ENCODE peak calls at places on chromosomes 12 and 14, in four cellular contexts. N is ovary, A is K562, D is A549. I is an unnamed sample.

GRCh38 chr12:117151195-117152031 is 38.9 kb downstream of the FBXO21 start:
- DNase-seq in N (peak), A (peak), D (peak), I (peak)

GRCh38 chr14:76836029-76836630 is 9.9 kb downstream of the LRRC74A start:
- DNase-seq in N (no peak), A (no peak), D (no peak), I (peak)

GRCh38 chr14:77307099-77307496 is 13.6 kb downstream of the POMT2 start:
- DNase-seq in N (no peak), A (no peak), D (no peak), I (no peak)

GRCh38 chr12:6226002-6226700 is 26.0 kb downstream of the CD9 start:
- DNase-seq in N (peak), A (no peak), D (no peak), I (peak)

GRCh38 chr14:88002421-88002820 is 2.5 kb upstream of the GPR65 start:
- DNase-seq in N (no peak), A (no peak), D (no peak), I (no peak)

GRCh38 chr12:67091204-67091603 is 178.0 kb upstream of the CAND1 start:
- DNase-seq in N (no peak), A (no peak), D (no peak), I (peak)

GRCh38 chr12:131318045-131318685 is 364.5 kb downstream of the ADGRD1 start:
- DNase-seq in N (no peak), A (no peak), D (no peak), I (no peak)

GRCh38 chr12:109518820-109519665 is 41.6 kb downstream of the UBE3B start:
- DNase-seq in N (peak), A (peak), D (peak), I (peak)

GRCh38 chr12:55906056-55906455 is 21.6 kb downstream of the PYM1 start:
- DNase-seq in N (no peak), A (no peak), D (no peak), I (no peak)

GRCh38 chr14:22570132-22570949 is 18.7 kb downstream of the DAD1 start:
- DNase-seq in N (peak), A (peak), D (peak), I (peak)

GRCh38 chr12:6765634-6766581 is at the start of gene PTMS:
- DNase-seq in N (peak), A (peak), D (peak), I (peak)

GRCh38 chr14:31164115-31164514 is 43.5 kb downstream of the HECTD1 start:
- DNase-seq in N (no peak), A (no peak), D (no peak), I (no peak)

GRCh38 chr12:7646178-7646475 is 19.6 kb downstream of the APOBEC1 start:
- DNase-seq in N (no peak), A (no peak), D (no peak), I (no peak)

GRCh38 chr14:34981743-34982420 is 910 bp upstream of the SRP54 start:
- DNase-seq in N (no peak), A (no peak), D (no peak), I (peak)

GRCh38 chr14:101492716-101493115 is 68.6 kb upstream of the DIO3 start:
- DNase-seq in N (no peak), A (no peak), D (no peak), I (peak)

GRCh38 chr12:27682534-27682933 is 13.7 kb upstream of the REP15 start:
- DNase-seq in N (no peak), A (no peak), D (no peak), I (no peak)

GRCh38 chr12:1993871-1994371 is 10.3 kb downstream of the DCP1B start:
- DNase-seq in N (no peak), A (no peak), D (no peak), I (no peak)

GRCh38 chr14:64880382-64881121 is 845 bp upstream of the SPTB start:
- DNase-seq in N (peak), A (peak), D (peak), I (peak)

GRCh38 chr12:77153706-77154105 is 88.3 kb upstream of the E2F7 start:
- DNase-seq in N (no peak), A (no peak), D (no peak), I (no peak)

GRCh38 chr14:103719766-103720165 is 4.2 kb downstream of the ZFYVE21 start:
- DNase-seq in N (no peak), A (no peak), D (no peak), I (no peak)
- H3K4me3 ChIP-seq in N (no peak), A (no peak), D (no peak), I (no peak)

GRCh38 chr12:119876761-119877638 is at the start of gene CIT:
- DNase-seq in N (peak), A (peak), D (peak), I (peak)
- TF ChIP-seq POLR2A in N (no peak), A (peak), D (no peak), I (no peak)

GRCh38 chr12:34397591-34398365 is 375.5 kb downstream of the ALG10 start:
- DNase-seq in N (peak), A (peak), D (no peak), I (peak)
- TF ChIP-seq CTCF in N (no peak), A (no peak), D (no peak), I (no peak)

GRCh38 chr12:3432868-3433267 is 58.1 kb upstream of the PRMT8 start:
- DNase-seq in N (no peak), A (no peak), D (no peak), I (no peak)

GRCh38 chr12:3432176-3432742 is 58.7 kb upstream of the PRMT8 start:
- DNase-seq in N (no peak), A (no peak), D (no peak), I (no peak)

GRCh38 chr12:3427956-3428355 is 63.0 kb upstream of the PRMT8 start:
- DNase-seq in N (no peak), A (no peak), D (no peak), I (no peak)

GRCh38 chr12:3428631-3429030 is 62.4 kb upstream of the PRMT8 start:
- DNase-seq in N (no peak), A (no peak), D (no peak), I (no peak)

DNA sequence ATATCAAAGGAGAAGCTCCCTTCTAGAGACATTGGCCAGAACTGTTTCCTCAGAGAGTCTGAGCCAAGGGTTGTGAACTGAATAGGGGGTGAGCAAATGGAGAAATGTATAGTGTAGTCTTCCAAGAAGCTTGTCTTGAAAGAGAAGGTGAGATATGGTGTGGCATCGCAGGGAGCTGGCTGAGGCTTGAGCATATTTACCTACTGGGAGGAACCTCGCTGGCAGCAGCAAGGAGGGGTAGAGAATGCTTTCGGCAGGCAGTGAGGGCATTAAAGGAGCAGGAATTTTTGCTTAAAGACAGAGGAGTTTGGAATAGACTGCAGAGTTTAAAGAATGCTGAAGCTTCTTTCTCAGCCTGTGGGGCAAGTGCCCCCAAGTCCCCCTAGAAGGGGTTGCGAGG is 59.3 kb upstream of the PRMT8 start:
- DNase-seq in N (no peak), A (no peak), D (no peak), I (no peak)
- H3K4me3 ChIP-seq in N (no peak), A (no peak), D (no peak), I (no peak)

DNA sequence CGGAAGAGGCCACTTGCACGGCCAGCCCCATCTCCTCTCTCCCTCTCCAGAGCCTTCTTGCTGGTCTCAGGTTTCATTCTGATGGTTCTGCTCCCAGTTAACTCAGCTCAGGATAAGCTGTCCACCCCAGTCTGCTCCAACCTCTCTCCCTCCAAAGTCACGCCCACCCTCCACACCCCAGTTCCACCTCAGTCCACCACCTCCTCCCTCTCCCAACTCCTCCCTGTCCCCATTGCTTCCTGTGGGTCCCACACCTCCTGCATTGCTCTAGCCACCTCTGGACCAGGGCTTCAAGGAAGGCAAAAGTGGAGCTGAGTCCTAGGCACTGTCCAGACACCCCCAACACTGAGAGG is 13.1 kb downstream of the KRT71 start:
- DNase-seq in N (no peak), A (no peak), D (no peak), I (no peak)
- TF ChIP-seq POLR2A in N (no peak), A (no peak), D (no peak), I (no peak)

GRCh38 chr12:8784464-8784863 is 38.0 kb upstream of the A2ML1 start:
- DNase-seq in N (no peak), A (no peak), D (no peak), I (no peak)

GRCh38 chr12:8779862-8780261 is 42.6 kb upstream of the A2ML1 start:
- DNase-seq in N (no peak), A (no peak), D (no peak), I (no peak)

GRCh38 chr12:8780389-8780788 is 42.0 kb upstream of the A2ML1 start:
- DNase-seq in N (no peak), A (peak), D (peak), I (no peak)

GRCh38 chr12:8779281-8779680 is 43.1 kb upstream of the A2ML1 start:
- DNase-seq in N (no peak), A (no peak), D (no peak), I (no peak)

GRCh38 chr12:8781326-8781725 is 41.1 kb upstream of the A2ML1 start:
- DNase-seq in N (no peak), A (no peak), D (no peak), I (no peak)
- TF ChIP-seq CTCF in N (no peak), A (no peak), D (no peak), I (no peak)

GRCh38 chr12:52850681-52851080 is 1.9 kb upstream of the KRT78 start:
- DNase-seq in N (no peak), A (no peak), D (no peak), I (no peak)

GRCh38 chr12:52848661-52849255 is at the start of gene KRT78:
- DNase-seq in N (no peak), A (no peak), D (no peak), I (no peak)

GRCh38 chr12:52847335-52848102 is 1.3 kb downstream of the KRT78 start:
- DNase-seq in N (no peak), A (peak), D (no peak), I (no peak)

GRCh38 chr12:52849511-52849910 is 717 bp upstream of the KRT78 start:
- DNase-seq in N (no peak), A (no peak), D (no peak), I (no peak)

GRCh38 chr12:52851787-52852186 is 3.0 kb upstream of the KRT78 start:
- DNase-seq in N (no peak), A (no peak), D (no peak), I (no peak)
- H3K4me3 ChIP-seq in N (no peak), A (no peak), D (no peak), I (no peak)

GRCh38 chr12:121802485-121802842 is 1.3 kb upstream of the SETD1B start:
- DNase-seq in N (no peak), A (no peak), D (no peak), I (no peak)

GRCh38 chr12:121804417-121805111 is 755 bp downstream of the SETD1B start:
- DNase-seq in N (no peak), A (no peak), D (no peak), I (peak)

GRCh38 chr12:121805171-121805687 is 1.4 kb downstream of the SETD1B start:
- DNase-seq in N (no peak), A (no peak), D (no peak), I (no peak)

GRCh38 chr12:121802843-121803698 is 738 bp upstream of the SETD1B start:
- DNase-seq in N (peak), A (peak), D (peak), I (peak)

GRCh38 chr12:121803861-121804416 is at the start of gene SETD1B:
- DNase-seq in N (peak), A (peak), D (no peak), I (peak)
- TF ChIP-seq POLR2A in N (peak), A (no peak), D (peak), I (no peak)

GRCh38 chr14:73223049-73223448 is 14.3 kb upstream of the PAPLN start:
- DNase-seq in N (no peak), A (no peak), D (no peak), I (no peak)
- TF ChIP-seq CTCF in N (no peak), A (no peak), D (no peak), I (no peak)

I was measured in body of pancreas.